ENCODE peak calls at places on chromosomes 11 and 22, in six cellular contexts. W is T47D, N is posterior cingulate gyrus, D is HEK293T, P is GM12891, Y is hypothalamus. L is an unnamed sample.

GRCh38 chr22:17786435-17787158 is 12.3 kb upstream of the BID start:
- DNase-seq in W (no peak), N (no peak), D (no peak), P (no peak), Y (peak; percentile 45), L (no peak)

GRCh38 chr11:45260047-45260446 is 26.1 kb downstream of the SYT13 start:
- DNase-seq in W (no peak), N (no peak), D (no peak), P (no peak), Y (no peak), L (no peak)

GRCh38 chr11:47606731-47607130 is 12.5 kb upstream of the C1QTNF4 start:
- DNase-seq in W (no peak), N (no peak), D (no peak), P (no peak), Y (no peak), L (no peak)

GRCh38 chr11:76310832-76311231 is 70.1 kb downstream of the THAP12 start:
- DNase-seq in W (no peak), N (no peak), D (no peak), P (no peak), Y (no peak), L (no peak)

GRCh38 chr11:7595016-7595869 is 78.1 kb downstream of the CYB5R2 start:
- DNase-seq in W (no peak), N (no peak), D (no peak), P (no peak), Y (no peak), L (no peak)

GRCh38 chr11:102794382-102794781 is 3.6 kb downstream of the MMP1 start:
- DNase-seq in W (no peak), N (no peak), D (peak; percentile 53), P (peak; percentile 5), Y (no peak), L (no peak)

GRCh38 chr11:28342704-28343103 is 234.5 kb downstream of the METTL15 start:
- DNase-seq in W (no peak), N (no peak), D (no peak), P (no peak), Y (no peak), L (no peak)

GRCh38 chr11:32555885-32556284 is 27.7 kb upstream of the EIF3M start:
- DNase-seq in W (no peak), N (no peak), D (no peak), P (no peak), Y (no peak), L (no peak)

GRCh38 chr11:64000026-64000739 is 13.9 kb downstream of the OTUB1 start:
- DNase-seq in W (no peak), N (peak; percentile 70), D (no peak), P (peak; percentile 97), Y (peak; percentile 58), L (peak; percentile 74)

GRCh38 chr22:27867114-27867957 is 51.7 kb downstream of the PITPNB start:
- DNase-seq in W (no peak), N (no peak), D (no peak), P (no peak), Y (no peak), L (no peak)

GRCh38 chr11:76763573-76764348 is 19.4 kb upstream of the TSKU start:
- DNase-seq in W (no peak), N (no peak), D (no peak), P (no peak), Y (peak; percentile 24), L (no peak)

GRCh38 chr11:66136752-66137123 is 66.7 kb downstream of the PACS1 start:
- DNase-seq in W (no peak), N (no peak), D (no peak), P (no peak), Y (no peak), L (no peak)

GRCh38 chr11:78656984-78657383 is 82.3 kb upstream of the NARS2 start:
- DNase-seq in W (no peak), N (no peak), D (no peak), P (no peak), Y (no peak), L (no peak)

GRCh38 chr11:68010058-68011041 is at the start of gene ALDH3B1:
- DNase-seq in W (peak; percentile 40), N (peak; percentile 58), D (peak; percentile 44), P (no peak), Y (peak; percentile 73), L (no peak)

GRCh38 chr11:31656051-31656450 is 146.5 kb downstream of the ELP4 start:
- DNase-seq in W (no peak), N (no peak), D (no peak), P (no peak), Y (no peak), L (no peak)

GRCh38 chr11:45333023-45333422 is 46.9 kb upstream of the SYT13 start:
- DNase-seq in W (no peak), N (no peak), D (no peak), P (no peak), Y (no peak), L (no peak)

GRCh38 chr11:43327987-43328386 is 16.2 kb downstream of the API5 start:
- DNase-seq in W (no peak), N (no peak), D (no peak), P (no peak), Y (no peak), L (no peak)

GRCh38 chr11:100929377-100929776 is 200.2 kb downstream of the PGR start:
- DNase-seq in W (no peak), N (no peak), D (no peak), P (no peak), Y (no peak), L (no peak)

GRCh38 chr11:1832181-1832988 is 2.4 kb upstream of the SYT8 start:
- DNase-seq in W (peak; percentile 53), N (peak; percentile 67), D (peak; percentile 81), P (peak; percentile 97), Y (peak; percentile 44), L (peak; percentile 46)

GRCh38 chr11:125367710-125368109 is 128.4 kb downstream of the FEZ1 start:
- DNase-seq in W (no peak), N (no peak), D (no peak), P (no peak), Y (no peak), L (no peak)

GRCh38 chr11:1228183-1228821 is 5.4 kb downstream of the MUC5B start:
- DNase-seq in W (no peak), N (no peak), D (no peak), P (no peak), Y (no peak), L (no peak)

GRCh38 chr11:15695096-15695721 is 580.5 kb downstream of the INSC start:
- DNase-seq in W (no peak), N (no peak), D (no peak), P (no peak), Y (no peak), L (no peak)

GRCh38 chr11:30983143-30983542 is 386.4 kb downstream of the DCDC1 start:
- DNase-seq in W (no peak), N (no peak), D (no peak), P (no peak), Y (no peak), L (no peak)

GRCh38 chr11:45151362-45151982 is 5.0 kb downstream of the PRDM11 start:
- DNase-seq in W (no peak), N (no peak), D (no peak), P (no peak), Y (no peak), L (no peak)

GRCh38 chr22:17893900-17894299 is 119.6 kb upstream of the BID start:
- DNase-seq in W (no peak), N (no peak), D (no peak), P (no peak), Y (no peak), L (no peak)

GRCh38 chr11:75468534-75469340 is 35.7 kb upstream of the KLHL35 start:
- DNase-seq in W (no peak), N (no peak), D (no peak), P (no peak), Y (no peak), L (no peak)

GRCh38 chr11:118193910-118194566 is 17.6 kb upstream of the SCN2B start:
- DNase-seq in W (no peak), N (no peak), D (no peak), P (no peak), Y (no peak), L (no peak)

GRCh38 chr11:80698646-80699045 is 1257.8 kb upstream of the TENM4 start:
- DNase-seq in W (no peak), N (no peak), D (no peak), P (no peak), Y (no peak), L (no peak)

GRCh38 chr11:79259800-79260199 is 181.0 kb downstream of the TENM4 start:
- DNase-seq in W (no peak), N (no peak), D (no peak), P (no peak), Y (no peak), L (no peak)

GRCh38 chr22:21587803-21588611 is 20.5 kb downstream of the UBE2L3 start:
- DNase-seq in W (no peak), N (peak; percentile 36), D (no peak), P (peak; percentile 60), Y (peak; percentile 34), L (no peak)

GRCh38 chr11:11250470-11250869 is 102.6 kb downstream of the CSNK2A3 start:
- DNase-seq in W (no peak), N (no peak), D (no peak), P (no peak), Y (no peak), L (no peak)

GRCh38 chr11:82185925-82186324 is 547.7 kb downstream of the FAM181B start:
- DNase-seq in W (no peak), N (no peak), D (no peak), P (no peak), Y (no peak), L (no peak)

GRCh38 chr22:44188986-44189630 is 8.4 kb downstream of the PARVG start:
- DNase-seq in W (no peak), N (no peak), D (no peak), P (no peak), Y (no peak), L (no peak)

GRCh38 chr11:693415-693831 is 1.6 kb downstream of the DEAF1 start:
- DNase-seq in W (no peak), N (no peak), D (no peak), P (no peak), Y (no peak), L (no peak)